ENCODE peak calls at places on chromosomes 13 and 19, in nine cellular contexts. C is left ventricle myocardium inferior, B is epithelial cell of esophagus, E is PC-3, N is fibroblast of mammary gland, Y is prostate gland, J is OCI-LY7, D is fibroblast of the aortic adventitia, Z is stomach. A is an unnamed sample.

GRCh38 chr19:17576758-17577532 is 21.5 kb downstream of the COLGALT1 start:
- DNase-seq in J (no peak), Y (no peak), N (peak; percentile 44), Z (no peak), B (peak; percentile 73), D (peak; percentile 74), C (no peak), E (no peak), A (no peak)

GRCh38 chr19:1105217-1105872 is 1.6 kb downstream of the GPX4 start:
- DNase-seq in N (peak; percentile 39), C (no peak), E (peak; percentile 34), Z (no peak), Y (no peak), J (no peak), D (peak; percentile 35), B (peak; percentile 61), A (no peak)

GRCh38 chr13:36344173-36344572 is 2.0 kb downstream of the SPART start:
- DNase-seq in N (peak; percentile 84), J (no peak), D (peak; percentile 82), Z (no peak), E (no peak), C (no peak), Y (no peak), B (peak; percentile 64), A (no peak)

GRCh38 chr19:41501854-41502253 is 58.9 kb downstream of the ERICH4 start:
- DNase-seq in D (no peak), E (peak; percentile 2), N (no peak), Y (no peak), Z (no peak), B (no peak), J (no peak), C (no peak), A (no peak)

GRCh38 chr19:28940751-28941500 is 272.0 kb downstream of the UQCRFS1 start:
- DNase-seq in Y (no peak), C (no peak), N (peak; percentile 89), Z (no peak), B (no peak), D (peak; percentile 93), E (no peak), J (no peak), A (no peak)

GRCh38 chr13:41919031-41919740 is 41.7 kb downstream of the VWA8 start:
- DNase-seq in Z (no peak), E (no peak), J (peak; percentile 29), B (no peak), N (no peak), D (peak; percentile 13), C (no peak), Y (no peak), A (no peak)

GRCh38 chr19:16649734-16650133 is 10.2 kb downstream of the SMIM7 start:
- DNase-seq in B (no peak), Y (no peak), E (no peak), Z (no peak), J (no peak), N (peak; percentile 33), D (peak; percentile 26), C (no peak), A (no peak)

GRCh38 chr19:10543420-10544241 is at the start of gene ATG4D:
- DNase-seq in Z (peak; percentile 96), D (peak; percentile 53), J (peak; percentile 83), E (peak; percentile 81), B (peak; percentile 78), N (peak; percentile 51), Y (peak; percentile 66), C (peak; percentile 81), A (peak; percentile 79)

GRCh38 chr13:50386527-50387123 is 371.4 kb downstream of the KCNRG start:
- DNase-seq in Y (no peak), E (peak; percentile 12), B (no peak), J (no peak), C (peak; percentile 25), Z (no peak), N (peak; percentile 46), D (peak; percentile 55), A (no peak)

GRCh38 chr13:112066624-112067004 is 335 bp upstream of the SOX1 start:
- DNase-seq in J (no peak), D (no peak), N (no peak), C (peak; percentile 52), B (peak; percentile 17), Z (no peak), E (no peak), Y (no peak), A (no peak)

GRCh38 chr13:60707878-60708277 is 310.9 kb downstream of the TDRD3 start:
- DNase-seq in D (no peak), N (no peak), C (no peak), Z (no peak), Y (no peak), B (no peak), J (no peak), E (no peak), A (no peak)

GRCh38 chr13:50123862-50124535 is 108.8 kb downstream of the KCNRG start:
- DNase-seq in Z (peak; percentile 79), D (peak; percentile 95), E (peak; percentile 84), J (no peak), N (peak; percentile 94), Y (peak; percentile 63), C (no peak), B (peak; percentile 95), A (no peak)

GRCh38 chr19:45927565-45928261 is 13.1 kb upstream of the NANOS2 start:
- DNase-seq in D (peak; percentile 91), Y (peak; percentile 83), C (peak; percentile 89), B (peak; percentile 91), Z (peak; percentile 93), J (peak; percentile 98), N (peak; percentile 80), E (peak; percentile 95), A (peak; percentile 82)
- TF ChIP-seq CTCF in D (peak; percentile 7), Y (no peak), C (peak; percentile 23), B (peak; percentile 10), Z (no peak), J (peak; percentile 44), N (no peak), E (peak; percentile 28), A (no peak)

DNA sequence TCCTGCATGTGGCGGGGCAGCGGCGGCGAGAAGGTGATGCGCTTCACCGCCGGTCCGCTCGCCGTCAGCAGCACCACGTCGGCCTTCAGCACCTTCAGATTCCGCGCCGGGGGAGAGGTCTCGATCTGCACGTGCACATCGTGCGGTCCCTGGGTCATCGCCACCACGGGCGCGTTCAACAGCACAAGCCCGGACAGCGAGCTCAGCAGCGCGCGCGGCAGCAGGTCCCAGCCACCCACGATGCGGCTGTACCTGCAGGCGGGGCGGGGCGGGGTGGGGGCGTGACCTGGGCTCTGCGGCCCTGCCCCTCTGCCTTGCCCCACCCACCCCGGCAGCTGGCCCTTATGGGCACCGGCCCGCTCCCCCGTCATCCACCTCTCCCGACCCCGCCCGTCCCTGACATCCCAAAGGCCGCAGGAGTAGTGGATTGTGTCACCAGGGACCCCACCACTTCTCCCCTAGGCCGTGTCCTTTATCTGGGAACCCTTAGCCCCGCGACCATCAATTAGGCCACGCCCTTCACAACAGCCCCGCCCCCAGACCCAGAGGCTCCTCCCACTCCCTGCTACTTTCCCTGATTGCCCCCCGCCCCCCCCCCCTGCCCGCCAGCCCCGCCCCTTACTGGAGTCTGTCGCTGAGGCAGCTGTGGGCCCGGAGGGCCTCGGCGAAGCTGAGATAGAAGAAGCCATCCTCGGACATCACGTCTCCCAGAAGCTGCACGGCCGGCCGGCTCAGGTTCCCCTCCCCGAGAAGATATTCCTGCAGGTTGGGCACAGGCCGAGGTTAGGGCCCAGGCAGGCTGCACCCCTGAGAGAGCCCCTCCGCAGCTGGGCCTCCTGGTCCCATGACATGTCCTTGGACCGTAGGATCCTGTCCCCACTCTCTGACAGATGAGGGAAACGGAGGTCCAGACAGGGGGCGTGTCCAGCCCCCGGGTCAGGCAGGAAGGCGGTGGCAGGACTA is 6.1 kb downstream of the IL4I1 start:
- DNase-seq in Z (peak; percentile 57), N (no peak), B (peak; percentile 72), C (no peak), J (peak; percentile 77), Y (no peak), D (no peak), E (no peak), A (peak; percentile 85)
- H3K4me3 ChIP-seq in Z (peak overlapping the region; percentile 41), N (no peak overlapping the region), B (peak overlapping the region; percentile 21), C (peak overlapping the region; percentile 60), J (peak overlapping the region; percentile 60), Y (peak overlapping the region; percentile 17), D (peak overlapping the region; percentile 28), E (no peak overlapping the region), A (peak overlapping the region; percentile 37)

GRCh38 chr19:6101291-6101690 is 9.0 kb downstream of the RFX2 start:
- DNase-seq in C (no peak), E (no peak), N (no peak), Y (no peak), D (peak; percentile 86), J (no peak), B (no peak), Z (no peak), A (no peak)

GRCh38 chr19:6099037-6099436 is 11.3 kb downstream of the RFX2 start:
- DNase-seq in Z (no peak), D (no peak), N (no peak), E (no peak), B (no peak), C (no peak), J (no peak), Y (no peak), A (no peak)

GRCh38 chr19:6099633-6100032 is 10.7 kb downstream of the RFX2 start:
- DNase-seq in B (no peak), Y (no peak), C (no peak), D (no peak), N (no peak), J (no peak), Z (no peak), E (no peak), A (no peak)

GRCh38 chr19:6101991-6102390 is 8.3 kb downstream of the RFX2 start:
- DNase-seq in B (no peak), C (no peak), N (no peak), E (no peak), Y (no peak), D (no peak), J (no peak), Z (no peak), A (no peak)

DNA sequence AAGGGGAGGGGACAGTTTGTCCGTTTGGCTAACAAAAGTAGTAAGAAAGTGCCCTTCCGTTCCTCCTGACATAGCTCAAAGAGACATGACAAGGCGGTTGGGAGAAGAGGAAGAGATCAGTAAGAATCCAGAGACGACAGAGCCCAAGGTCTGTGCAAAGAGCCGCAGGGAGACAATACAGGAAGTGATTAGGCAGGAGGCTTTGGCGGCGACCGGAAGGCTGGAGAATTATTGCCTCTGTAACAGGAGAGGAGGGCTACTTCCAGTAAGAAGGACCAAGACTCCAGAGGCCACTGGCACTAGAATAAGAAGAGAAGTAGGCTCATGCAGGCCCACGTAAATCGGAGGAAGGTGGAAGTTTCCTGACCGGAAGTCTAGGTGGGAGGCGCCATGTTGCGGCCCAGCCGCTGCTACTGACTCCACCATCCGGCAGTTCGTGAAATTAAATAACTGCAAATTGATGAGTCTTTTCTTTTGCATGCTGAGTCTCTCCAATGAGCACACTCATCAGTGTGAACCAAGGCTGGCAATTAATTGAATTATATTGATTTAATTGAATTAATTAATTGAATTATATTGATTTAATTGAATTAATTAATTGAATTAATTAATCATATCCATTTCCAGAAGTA is 9.9 kb downstream of the RFX2 start:
- DNase-seq in D (no peak), Y (no peak), C (no peak), J (no peak), Z (no peak), N (no peak), B (no peak), E (no peak), A (peak; percentile 59)
- TF ChIP-seq CTCF in D (no peak), Y (no peak), C (peak; percentile 21), J (no peak), Z (no peak), N (no peak), B (no peak), E (no peak), A (peak; percentile 25)

GRCh38 chr13:113548171-113548641 is 36.3 kb upstream of the TFDP1 start:
- DNase-seq in Y (no peak), D (peak; percentile 79), Z (no peak), B (no peak), N (peak; percentile 66), E (no peak), C (no peak), J (no peak), A (no peak)
- H3K4me3 ChIP-seq in Y (no peak overlapping the region), D (peak overlapping the region; percentile 44), Z (peak overlapping the region; percentile 2), B (no peak overlapping the region), N (no peak overlapping the region), E (no peak overlapping the region), C (peak overlapping the region; percentile 34), J (no peak overlapping the region), A (no peak overlapping the region)